ENCODE peak calls at places on chromosomes 13 and 19, in six cellular contexts. F is kidney, M is thoracic aorta, W is MM.1S, C is ascending aorta, V is upper lobe of right lung. Q is an unnamed sample.

GRCh38 chr13:75792526-75793187 is 156.5 kb downstream of the LMO7 start:
- DNase-seq in W (no peak), V (no peak), F (no peak), C (no peak), M (no peak), Q (no peak)

GRCh38 chr19:38079926-38080380 is 144.1 kb downstream of the DPF1 start:
- DNase-seq in C (no peak), V (no peak), W (peak), F (no peak), M (no peak), Q (peak)

GRCh38 chr19:17076539-17076919 is 952 bp downstream of the MYO9B start:
- DNase-seq in W (no peak), C (no peak), F (no peak), V (no peak), M (no peak), Q (no peak)

GRCh38 chr13:72953391-72953960 is 105.3 kb upstream of the KLF5 start:
- DNase-seq in C (no peak), F (peak), W (no peak), M (no peak), V (peak), Q (no peak)

GRCh38 chr19:35468637-35469036 is 20.6 kb downstream of the FFAR2 start:
- DNase-seq in C (no peak), V (peak), F (peak), M (no peak), W (peak), Q (no peak)

GRCh38 chr13:40318366-40318765 is 348.1 kb downstream of the FOXO1 start:
- DNase-seq in W (no peak), M (no peak), V (no peak), F (peak), C (no peak), Q (no peak)

GRCh38 chr19:752652-753517 is 2.0 kb downstream of the MISP start:
- DNase-seq in M (no peak), F (peak), V (peak), W (no peak), C (no peak), Q (peak)

GRCh38 chr13:96652506-96652905 is 341.8 kb downstream of the OXGR1 start:
- DNase-seq in C (no peak), M (no peak), V (no peak), F (no peak), W (no peak), Q (no peak)

GRCh38 chr19:34049944-34050343 is 122.4 kb upstream of the LSM14A start:
- DNase-seq in W (no peak), C (no peak), M (no peak), F (no peak), V (no peak), Q (no peak)

GRCh38 chr19:46609511-46610412 is 8.6 kb downstream of the CALM3 start:
- DNase-seq in C (peak), W (no peak), F (peak), M (no peak), V (peak), Q (no peak)

GRCh38 chr19:18419699-18420460 is 682 bp downstream of the SSBP4 start:
- DNase-seq in V (peak), C (no peak), W (no peak), M (no peak), F (peak), Q (no peak)

GRCh38 chr13:29801737-29802305 is 48.6 kb downstream of the UBL3 start:
- DNase-seq in W (no peak), V (peak), M (no peak), F (no peak), C (no peak), Q (no peak)

GRCh38 chr13:24574847-24575246 is 62.3 kb upstream of the PARP4 start:
- DNase-seq in C (no peak), M (no peak), V (no peak), W (no peak), F (no peak), Q (no peak)

GRCh38 chr13:98293570-98294142 is 116.6 kb upstream of the RNF113B start:
- DNase-seq in F (no peak), C (no peak), W (no peak), M (no peak), V (no peak), Q (peak)

GRCh38 chr13:28336193-28336657 is 158.7 kb downstream of the FLT1 start:
- DNase-seq in C (no peak), V (no peak), W (no peak), F (no peak), M (no peak), Q (no peak)

GRCh38 chr19:18637644-18638630 is 1.1 kb downstream of the KLHL26 start:
- DNase-seq in V (no peak), F (peak), C (no peak), M (no peak), W (peak), Q (no peak)

GRCh38 chr19:50668416-50669318 is 19.4 kb downstream of the C19orf81 start:
- DNase-seq in C (no peak), F (no peak), V (no peak), M (no peak), W (no peak), Q (no peak)

GRCh38 chr19:13987101-13987890 is 18.8 kb downstream of the RFX1 start:
- DNase-seq in V (peak), F (peak), W (no peak), M (no peak), C (no peak), Q (no peak)

GRCh38 chr19:15115080-15115479 is 7.9 kb downstream of the SYDE1 start:
- DNase-seq in W (no peak), F (peak), C (no peak), V (no peak), M (no peak), Q (peak)

GRCh38 chr13:76516013-76516412 is 370.2 kb downstream of the KCTD12 start:
- DNase-seq in C (no peak), V (no peak), F (no peak), W (no peak), M (no peak), Q (peak)

GRCh38 chr19:17943284-17944221 is 10.7 kb downstream of the CCDC124 start:
- DNase-seq in V (no peak), C (no peak), W (no peak), F (peak), M (no peak), Q (no peak)

GRCh38 chr19:6720369-6721112 is at the start of gene C3:
- DNase-seq in C (peak), F (peak), V (peak), W (no peak), M (no peak), Q (no peak)

GRCh38 chr13:27043013-27043412 is 128.6 kb downstream of the USP12 start:
- DNase-seq in W (no peak), C (peak), V (no peak), M (peak), F (no peak), Q (peak)

GRCh38 chr13:29754486-29754806 is 96.0 kb downstream of the UBL3 start:
- DNase-seq in F (no peak), M (no peak), W (no peak), C (no peak), V (no peak), Q (peak)

GRCh38 chr13:89565711-89566110 is 1781.8 kb upstream of the MIR17HG start:
- DNase-seq in C (no peak), W (no peak), M (no peak), F (no peak), V (no peak), Q (no peak)

GRCh38 chr13:44306401-44307192 is 67.0 kb upstream of the SERP2 start:
- DNase-seq in M (no peak), F (peak), V (peak), W (no peak), C (peak), Q (peak)

GRCh38 chr13:113951246-113951999 is 22.5 kb downstream of the C13orf46 start:
- DNase-seq in F (peak), V (peak), C (peak), W (no peak), M (peak), Q (peak)

GRCh38 chr13:97116754-97117153 is 105.4 kb upstream of the MBNL2 start:
- DNase-seq in M (no peak), V (no peak), W (no peak), C (no peak), F (no peak), Q (peak)

GRCh38 chr19:55654323-55654832 is 457 bp upstream of the U2AF2 start:
- DNase-seq in W (peak), F (peak), V (peak), C (peak), M (peak), Q (peak)

GRCh38 chr19:54211214-54211613 is 10.6 kb downstream of the RPS9 start:
- DNase-seq in V (no peak), W (no peak), M (no peak), C (no peak), F (no peak), Q (no peak)

GRCh38 chr13:31394491-31394890 is 194.7 kb downstream of the B3GLCT start:
- DNase-seq in C (no peak), F (no peak), M (no peak), W (peak), V (no peak), Q (peak)

GRCh38 chr13:48369988-48370387 is 42.9 kb downstream of the LPAR6 start:
- DNase-seq in M (no peak), V (no peak), F (no peak), C (no peak), W (no peak), Q (no peak)

GRCh38 chr19:47284324-47284899 is 9.7 kb downstream of the INAFM1 start:
- DNase-seq in F (no peak), C (no peak), V (no peak), M (no peak), W (peak), Q (peak)

GRCh38 chr13:53018690-53019647 is 9.6 kb upstream of the OLFM4 start:
- DNase-seq in C (no peak), W (no peak), F (no peak), V (no peak), M (no peak), Q (no peak)

GRCh38 chr13:53017433-53017970 is 11.1 kb upstream of the OLFM4 start:
- DNase-seq in F (no peak), C (no peak), M (no peak), W (no peak), V (peak), Q (no peak)

GRCh38 chr13:53023246-53023645 is 5.4 kb upstream of the OLFM4 start:
- DNase-seq in V (no peak), C (no peak), W (no peak), M (no peak), F (no peak), Q (no peak)

GRCh38 chr13:53015971-53016370 is 12.6 kb upstream of the OLFM4 start:
- DNase-seq in C (no peak), F (no peak), M (no peak), V (no peak), W (no peak), Q (no peak)

GRCh38 chr13:53020764-53021332 is 7.8 kb upstream of the OLFM4 start:
- DNase-seq in W (no peak), F (no peak), C (no peak), M (no peak), V (no peak), Q (no peak)
- H3K4me3 ChIP-seq in W (no peak), F (no peak), C (no peak), M (no peak), V (no peak), Q (no peak)

GRCh38 chr13:107586216-107586615 is 629.1 kb downstream of the LIG4 start:
- DNase-seq in C (no peak), W (no peak), M (no peak), V (no peak), F (no peak), Q (no peak)

GRCh38 chr13:107582171-107582570 is 633.2 kb downstream of the LIG4 start:
- DNase-seq in M (no peak), F (no peak), V (no peak), C (no peak), W (no peak), Q (no peak)

GRCh38 chr13:107581009-107581408 is 634.3 kb downstream of the LIG4 start:
- DNase-seq in V (no peak), C (no peak), W (no peak), F (no peak), M (no peak), Q (no peak)

GRCh38 chr13:107587681-107588080 is 627.7 kb downstream of the LIG4 start:
- DNase-seq in M (no peak), W (no peak), V (no peak), C (no peak), F (no peak), Q (no peak)

GRCh38 chr13:107585466-107585865 is 629.9 kb downstream of the LIG4 start:
- DNase-seq in V (no peak), F (no peak), W (no peak), M (no peak), C (no peak), Q (no peak)
- TF ChIP-seq CTCF in V (no peak), F (no peak), W (no peak), M (no peak), C (no peak), Q (no peak)

GRCh38 chr19:3783660-3784584 is 2.3 kb downstream of the MATK start:
- DNase-seq in W (no peak), V (peak), M (no peak), F (peak), C (no peak), Q (no peak)

GRCh38 chr19:3782903-3783302 is 3.3 kb downstream of the MATK start:
- DNase-seq in C (no peak), M (no peak), W (no peak), V (peak), F (peak), Q (no peak)

GRCh38 chr19:3785464-3785937 is 680 bp downstream of the MATK start:
- DNase-seq in V (no peak), M (no peak), F (peak), C (no peak), W (no peak), Q (no peak)

GRCh38 chr19:3785938-3786824 is at the start of gene MATK:
- DNase-seq in C (no peak), W (no peak), F (peak), M (no peak), V (no peak), Q (no peak)

GRCh38 chr19:3784607-3785463 is 1.3 kb downstream of the MATK start:
- DNase-seq in F (peak), W (no peak), M (no peak), C (no peak), V (peak), Q (no peak)
- H3K4me3 ChIP-seq in F (no peak), W (no peak), M (peak), C (no peak), V (peak), Q (no peak)

DNA sequence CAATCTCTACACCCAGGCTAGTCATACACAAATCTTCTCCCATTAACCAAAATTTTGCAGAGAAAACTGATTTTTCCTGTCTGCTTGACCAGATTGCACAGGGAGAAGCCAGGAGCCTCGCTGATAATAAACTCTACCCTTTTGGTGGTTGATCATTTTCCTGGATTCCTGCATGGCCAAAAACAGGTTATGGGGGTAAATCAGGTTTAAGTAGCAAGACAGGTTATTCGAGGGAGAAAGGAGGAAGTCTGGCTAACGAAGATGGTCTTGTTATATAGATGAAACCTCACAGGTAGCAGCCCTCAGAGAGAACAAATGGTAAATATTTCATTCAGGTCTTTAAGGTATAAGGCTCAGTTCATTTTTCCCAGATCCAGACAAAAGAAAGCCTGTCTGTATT is 16.0 kb upstream of the CEACAM6 start:
- DNase-seq in M (no peak), W (no peak), V (no peak), F (no peak), C (no peak), Q (no peak)
- TF ChIP-seq CTCF in M (no peak), W (no peak), V (no peak), F (no peak), C (no peak), Q (no peak)

GRCh38 chr13:110812869-110813645 is 99.6 kb downstream of the ING1 start:
- DNase-seq in F (no peak), C (no peak), M (no peak), V (peak), W (no peak), Q (no peak)

GRCh38 chr13:110811008-110811720 is 97.7 kb downstream of the ING1 start:
- DNase-seq in W (no peak), C (no peak), V (no peak), F (no peak), M (no peak), Q (no peak)

GRCh38 chr13:110811751-110812110 is 98.2 kb downstream of the ING1 start:
- DNase-seq in C (no peak), M (no peak), V (no peak), W (no peak), F (no peak), Q (no peak)

GRCh38 chr13:110813646-110814624 is 100.4 kb downstream of the ING1 start:
- DNase-seq in C (no peak), W (no peak), V (peak), M (no peak), F (no peak), Q (no peak)

GRCh38 chr13:110812111-110812868 is 98.8 kb downstream of the ING1 start:
- DNase-seq in W (no peak), F (peak), C (no peak), V (peak), M (no peak), Q (peak)
- H3K4me3 ChIP-seq in W (no peak), F (no peak), C (peak), V (peak), M (peak), Q (peak)

GRCh38 chr13:101155920-101156319 is 260.4 kb downstream of the NALCN start:
- DNase-seq in V (no peak), M (no peak), F (no peak), W (no peak), C (no peak), Q (no peak)
- TF ChIP-seq CTCF in V (peak), M (peak), F (peak), W (peak), C (no peak), Q (peak)

DNA sequence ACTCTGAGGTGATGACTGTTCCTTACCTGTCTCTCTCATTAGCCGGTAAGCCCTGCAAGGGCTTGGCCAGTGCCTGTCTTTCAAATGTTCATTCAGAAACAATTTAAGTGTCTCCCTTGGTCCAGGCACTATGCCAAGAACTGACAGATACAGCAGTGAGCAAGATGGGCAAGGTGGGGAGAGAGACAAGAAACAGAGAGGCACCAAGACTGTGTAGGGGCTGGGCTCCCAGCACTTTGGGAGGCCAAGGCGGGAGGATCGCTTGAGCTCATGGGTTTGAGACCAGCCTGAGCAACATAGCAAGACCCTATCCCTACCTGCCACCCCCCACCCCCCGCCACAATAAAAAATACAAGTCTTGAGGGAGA is 1.3 kb upstream of the CCNE1 start:
- DNase-seq in F (peak), C (no peak), M (no peak), V (no peak), W (no peak), Q (no peak)
- H3K4me3 ChIP-seq in F (no peak), C (no peak), M (no peak), V (no peak), W (peak), Q (no peak)